ENCODE peak calls at places on chromosomes 5 and 9, in ten cellular contexts. L is stomach, B is tibial nerve, S is sigmoid colon, C is breast epithelium, P is HCT116, O is prostate gland, Y is ovary, R is suprapubic skin, Z is A549. I is an unnamed sample.

GRCh38 chr5:1789838-1790462 is 9.7 kb downstream of the MRPL36 start:
- DNase-seq in R (peak), Y (no peak), B (no peak), S (peak), O (no peak), L (no peak), Z (no peak), P (no peak), C (peak), I (no peak)

GRCh38 chr9:88988796-88989641 is 2.2 kb upstream of the S1PR3 start:
- DNase-seq in B (no peak), S (no peak), Y (no peak), P (no peak), C (no peak), O (no peak), Z (no peak), L (no peak), R (no peak), I (no peak)

GRCh38 chr5:3531320-3531986 is 64.2 kb upstream of the IRX1 start:
- DNase-seq in R (no peak), C (no peak), O (no peak), Y (no peak), S (no peak), B (no peak), Z (no peak), P (no peak), L (no peak), I (no peak)

GRCh38 chr9:122350577-122351355 is 20.1 kb upstream of the PTGS1 start:
- DNase-seq in P (peak), S (peak), R (peak), B (peak), L (peak), C (peak), Z (peak), O (peak), Y (peak), I (peak)

GRCh38 chr9:127580879-127581278 is 31.2 kb upstream of the STXBP1 start:
- DNase-seq in Y (no peak), Z (no peak), L (no peak), C (no peak), O (no peak), B (no peak), P (no peak), R (no peak), S (no peak), I (no peak)

GRCh38 chr9:126304207-126304945 is 22.3 kb upstream of the MVB12B start:
- DNase-seq in S (no peak), R (no peak), P (no peak), O (no peak), Y (no peak), B (no peak), C (no peak), Z (no peak), L (no peak), I (peak)

GRCh38 chr9:112861155-112861554 is 29.5 kb downstream of the SLC46A2 start:
- DNase-seq in P (no peak), O (no peak), Y (no peak), C (no peak), B (no peak), Z (no peak), R (no peak), S (no peak), L (no peak), I (no peak)

GRCh38 chr5:163079618-163080017 is 357.8 kb upstream of the CCNG1 start:
- DNase-seq in B (no peak), C (no peak), P (no peak), Y (no peak), S (no peak), R (no peak), O (no peak), L (no peak), Z (no peak), I (no peak)

GRCh38 chr5:172896465-172896864 is 62.4 kb downstream of the ERGIC1 start:
- DNase-seq in Y (peak), B (no peak), Z (no peak), L (no peak), S (peak), O (no peak), C (no peak), P (no peak), R (no peak), I (no peak)

GRCh38 chr9:5879419-5880181 is 11.1 kb upstream of the MLANA start:
- DNase-seq in O (no peak), Z (peak), L (no peak), Y (no peak), R (no peak), C (no peak), B (no peak), P (peak), S (no peak), I (peak)

GRCh38 chr9:108444400-108445358 is 411.1 kb downstream of the ACTL7B start:
- DNase-seq in R (no peak), B (peak), L (no peak), P (peak), O (peak), Z (no peak), Y (no peak), C (no peak), S (peak), I (peak)

GRCh38 chr9:116895956-116896355 is 208.9 kb downstream of the TRIM32 start:
- DNase-seq in B (no peak), P (no peak), S (no peak), C (no peak), Y (no peak), R (no peak), Z (no peak), O (no peak), L (no peak), I (no peak)

GRCh38 chr9:68933434-68934318 is 80.2 kb downstream of the PRKACG start:
- DNase-seq in R (no peak), P (no peak), L (no peak), Y (no peak), Z (no peak), C (no peak), O (no peak), S (no peak), B (no peak), I (no peak)

GRCh38 chr5:66864240-66864884 is 268.2 kb downstream of the MAST4 start:
- DNase-seq in Z (peak), C (no peak), P (no peak), R (no peak), L (no peak), S (no peak), Y (no peak), B (no peak), O (no peak), I (no peak)

GRCh38 chr5:159002201-159002600 is 97.5 kb downstream of the EBF1 start:
- DNase-seq in Z (no peak), P (no peak), B (no peak), Y (no peak), C (no peak), O (no peak), R (no peak), L (no peak), S (no peak), I (no peak)

GRCh38 chr5:96236051-96236450 is 197.0 kb downstream of the PCSK1 start:
- DNase-seq in R (no peak), C (no peak), Z (no peak), S (no peak), P (no peak), B (no peak), O (no peak), Y (no peak), L (no peak), I (no peak)

GRCh38 chr5:132293066-132293991 is 865 bp upstream of the SLC22A4 start:
- DNase-seq in R (peak), S (peak), C (peak), L (peak), Z (peak), Y (peak), P (peak), O (peak), B (peak), I (peak)
- TF ChIP-seq POLR2A in R (no peak), S (no peak), C (no peak), L (no peak), Z (peak), Y (peak), P (peak), O (peak), B (peak), I (no peak)

DNA sequence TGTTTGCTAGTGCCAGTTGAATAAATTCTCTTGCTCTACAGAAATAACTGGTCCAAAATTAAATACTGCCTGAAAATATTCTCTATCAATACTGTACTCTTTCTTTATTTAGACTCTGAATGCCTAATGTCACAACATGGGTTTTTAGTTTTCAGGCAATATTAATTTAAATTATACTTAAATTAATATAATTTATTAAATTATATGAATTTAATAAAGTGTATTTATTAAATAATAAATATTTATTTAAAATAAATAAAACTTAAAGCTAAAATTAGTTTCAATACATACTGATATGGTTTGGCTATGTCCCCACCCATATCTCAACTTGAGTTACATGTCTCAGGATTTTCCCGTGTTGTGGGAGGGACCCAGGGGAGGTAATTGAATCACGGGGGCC is 146.0 kb downstream of the PRR16 start:
- DNase-seq in P (no peak), R (no peak), C (no peak), Z (no peak), B (no peak), L (no peak), S (no peak), O (no peak), Y (no peak), I (no peak)
- TF ChIP-seq CTCF in P (no peak), R (no peak), C (no peak), Z (no peak), B (no peak), L (no peak), S (no peak), O (no peak), Y (no peak), I (no peak)

GRCh38 chr5:14182761-14183160 is 39.6 kb downstream of the TRIO start:
- DNase-seq in P (no peak), Y (no peak), B (no peak), O (no peak), R (no peak), C (no peak), Z (no peak), S (no peak), L (no peak), I (no peak)

GRCh38 chr5:14181299-14181968 is 38.3 kb downstream of the TRIO start:
- DNase-seq in C (no peak), P (no peak), R (no peak), B (no peak), Y (no peak), Z (no peak), L (no peak), S (no peak), O (no peak), I (no peak)

GRCh38 chr5:14184082-14184481 is 40.9 kb downstream of the TRIO start:
- DNase-seq in S (no peak), Y (no peak), Z (no peak), B (no peak), O (no peak), L (no peak), C (no peak), R (no peak), P (no peak), I (no peak)

GRCh38 chr5:14184725-14185124 is 41.6 kb downstream of the TRIO start:
- DNase-seq in S (no peak), L (no peak), Z (no peak), Y (no peak), B (no peak), C (no peak), R (no peak), P (no peak), O (no peak), I (no peak)

GRCh38 chr5:14183187-14183939 is 40.2 kb downstream of the TRIO start:
- DNase-seq in Z (no peak), R (no peak), B (no peak), S (no peak), P (no peak), C (no peak), Y (peak), O (no peak), L (no peak), I (no peak)
- H3K4me3 ChIP-seq in Z (no peak), R (no peak), B (no peak), S (peak), P (no peak), C (no peak), Y (peak), O (no peak), L (peak), I (no peak)

DNA sequence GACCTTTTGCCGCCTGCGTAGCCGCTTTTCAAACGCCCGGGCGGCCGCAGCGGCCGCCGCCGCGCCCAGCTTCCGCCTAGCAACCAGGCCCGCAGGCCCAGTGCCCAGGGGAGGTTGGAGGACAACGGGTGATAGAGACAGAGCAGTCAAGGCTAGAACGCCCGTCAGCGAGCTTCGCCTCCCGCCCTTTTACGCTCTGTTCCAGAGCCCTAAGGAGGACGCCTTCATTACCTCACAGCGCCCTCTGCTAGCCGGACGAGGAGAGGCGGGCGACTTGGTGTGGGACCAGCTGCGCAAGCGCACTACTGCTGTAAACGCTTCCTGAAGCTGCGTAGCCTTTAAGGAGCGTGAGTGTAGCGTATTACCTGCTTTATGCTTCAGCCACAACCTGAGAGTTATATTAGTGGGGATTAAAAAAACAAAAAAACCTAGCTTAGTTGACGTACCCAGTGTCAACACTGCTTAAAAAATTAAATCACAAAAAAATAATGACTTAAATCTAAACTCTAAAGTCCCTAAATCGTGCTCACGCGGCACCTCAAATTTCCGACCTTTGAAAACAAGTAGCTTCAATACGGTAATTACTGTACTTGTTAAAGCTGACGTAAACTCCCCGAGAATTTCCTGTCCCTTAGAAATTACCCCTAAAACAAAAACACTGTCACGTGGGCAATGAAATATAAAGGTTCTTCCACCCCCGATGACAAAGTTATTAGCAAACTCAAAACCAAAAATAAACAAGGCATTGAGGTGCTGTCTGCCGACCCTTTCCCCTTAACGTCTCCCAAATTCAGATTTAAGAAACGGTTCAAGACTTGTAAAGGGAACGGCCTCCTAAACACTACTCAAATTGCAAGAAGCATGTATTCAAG is at the start of gene CEP120:
- DNase-seq in O (peak), S (peak), R (peak), L (peak), Y (peak), B (peak), C (peak), Z (peak), P (peak), I (peak)
- TF ChIP-seq POLR2A in O (peak), S (peak), R (no peak), L (no peak), Y (peak), B (peak), C (peak), Z (peak), P (peak), I (no peak)

DNA sequence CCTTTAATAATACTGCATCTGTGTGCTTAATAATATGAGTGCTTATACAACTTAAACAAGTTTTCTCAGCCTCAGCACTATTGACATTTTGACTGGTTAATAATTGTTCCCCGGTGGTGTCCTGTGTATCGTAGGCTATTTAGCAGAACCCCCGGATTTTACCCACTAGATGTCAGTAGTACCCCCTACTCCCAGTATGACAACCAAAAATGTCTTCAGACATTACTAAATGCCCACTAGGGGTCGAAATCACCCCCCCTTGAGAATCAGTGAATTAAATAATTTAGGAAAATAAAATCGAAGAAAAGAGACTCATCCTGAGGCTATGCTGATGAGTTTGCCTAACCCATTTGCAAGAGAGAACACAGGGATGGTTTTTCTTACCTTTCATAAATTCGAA is 166.3 kb downstream of the ATP10B start:
- DNase-seq in Y (no peak), S (no peak), R (no peak), L (no peak), Z (peak), C (no peak), P (no peak), B (no peak), O (no peak), I (no peak)
- TF ChIP-seq CTCF in Y (no peak), S (peak), R (no peak), L (no peak), Z (peak), C (no peak), P (peak), B (peak), O (no peak), I (no peak)

GRCh38 chr9:95771556-95772280 is 103.8 kb upstream of the ERCC6L2 start:
- DNase-seq in C (no peak), Z (no peak), R (peak), S (peak), P (no peak), O (peak), B (peak), L (peak), Y (peak), I (no peak)

GRCh38 chr9:95769909-95770433 is 105.5 kb upstream of the ERCC6L2 start:
- DNase-seq in R (no peak), O (no peak), S (no peak), L (no peak), Z (no peak), C (no peak), P (no peak), B (no peak), Y (no peak), I (no peak)

GRCh38 chr9:95770653-95771131 is 104.8 kb upstream of the ERCC6L2 start:
- DNase-seq in C (no peak), Y (no peak), Z (no peak), O (no peak), L (no peak), B (no peak), R (no peak), S (no peak), P (no peak), I (no peak)

GRCh38 chr9:95773061-95773433 is 102.4 kb upstream of the ERCC6L2 start:
- DNase-seq in L (no peak), P (no peak), S (no peak), B (peak), Y (no peak), R (no peak), O (no peak), Z (no peak), C (no peak), I (no peak)

GRCh38 chr9:95772320-95773060 is 103.0 kb upstream of the ERCC6L2 start:
- DNase-seq in Y (peak), L (no peak), B (peak), C (no peak), P (no peak), R (no peak), S (peak), O (peak), Z (no peak), I (peak)
- H3K4me3 ChIP-seq in Y (no peak), L (no peak), B (no peak), C (peak), P (no peak), R (no peak), S (peak), O (peak), Z (no peak), I (no peak)